ENCODE peak calls at places on chromosomes 3 and 15, in eight cellular contexts. H is stimulated activated CD8-positive, alpha-beta memory T cell treated with anti-CD3 and anti-CD28 coated beads, Interleukin-15, amount 100 ng/mL, for 1 hour; F is AG08396; N is GM12891; P is T-helper 2 cell; W is non-pigmented ciliary epithelial cell; E is HFF-Myc; C is naive thymus-derived CD8-positive, alpha-beta T cell. U is an unnamed sample.

GRCh38 chr3:111764645-111765091 is 94.4 kb upstream of the PHLDB2 start:
- DNase-seq in H (no peak), F (no peak), N (no peak), P (no peak), W (no peak), E (peak), C (no peak), U (no peak)

GRCh38 chr3:172104471-172105072 is 65.2 kb downstream of the FNDC3B start:
- DNase-seq in H (no peak), F (no peak), N (no peak), P (no peak), W (no peak), E (no peak), C (no peak), U (no peak)

GRCh38 chr15:43067717-43068461 is 37.9 kb downstream of the UBR1 start:
- DNase-seq in H (no peak), F (peak), N (no peak), P (no peak), W (no peak), E (no peak), C (no peak), U (no peak)

GRCh38 chr15:53716909-53717878 is 42.3 kb downstream of the WDR72 start:
- DNase-seq in H (no peak), F (no peak), N (no peak), P (no peak), W (no peak), E (no peak), C (no peak), U (no peak)

GRCh38 chr3:45915518-45916231 is 27.6 kb upstream of the CXCR6 start:
- DNase-seq in H (peak), F (peak), N (peak), P (peak), W (peak), E (peak), C (peak), U (no peak)

GRCh38 chr3:117168896-117169295 is 459.3 kb downstream of the TUSC7 start:
- DNase-seq in H (no peak), F (no peak), N (no peak), P (no peak), W (no peak), E (no peak), C (no peak), U (no peak)

GRCh38 chr15:79673416-79674123 is 223.2 kb downstream of the MTHFS start:
- DNase-seq in H (no peak), F (no peak), N (peak), P (no peak), W (peak), E (peak), C (no peak), U (no peak)

GRCh38 chr3:172592898-172593669 is 69.9 kb upstream of the TNFSF10 start:
- DNase-seq in H (no peak), F (no peak), N (no peak), P (no peak), W (no peak), E (no peak), C (no peak), U (no peak)

GRCh38 chr3:184334470-184335158 is 2.8 kb upstream of the FAM131A start:
- DNase-seq in H (no peak), F (peak), N (no peak), P (peak), W (no peak), E (no peak), C (no peak), U (no peak)

GRCh38 chr3:119239421-119239820 is 1.3 kb downstream of the B4GALT4 start:
- DNase-seq in H (no peak), F (no peak), N (no peak), P (no peak), W (no peak), E (no peak), C (no peak), U (no peak)

GRCh38 chr3:171606151-171606751 is 146.0 kb upstream of the TNIK start:
- DNase-seq in H (no peak), F (no peak), N (no peak), P (no peak), W (no peak), E (no peak), C (no peak), U (no peak)

GRCh38 chr15:71780349-71780976 is 29.9 kb upstream of the NR2E3 start:
- DNase-seq in H (no peak), F (peak), N (peak), P (peak), W (no peak), E (peak), C (no peak), U (no peak)

GRCh38 chr3:65953881-65954733 is 84.6 kb downstream of the MAGI1 start:
- DNase-seq in H (no peak), F (no peak), N (no peak), P (no peak), W (no peak), E (no peak), C (no peak), U (no peak)

GRCh38 chr3:54837964-54838363 is 89.9 kb downstream of the LRTM1 start:
- DNase-seq in H (no peak), F (peak), N (no peak), P (no peak), W (no peak), E (no peak), C (no peak), U (no peak)

GRCh38 chr3:155189478-155189877 is 104.0 kb downstream of the STRIT1 start:
- DNase-seq in H (no peak), F (no peak), N (no peak), P (no peak), W (no peak), E (no peak), C (no peak), U (no peak)

GRCh38 chr3:45225465-45226205 is 452 bp downstream of the TMEM158 start:
- DNase-seq in H (no peak), F (peak), N (peak), P (no peak), W (no peak), E (no peak), C (peak), U (no peak)

GRCh38 chr3:71510485-71510884 is 73.0 kb downstream of the FOXP1 start:
- DNase-seq in H (no peak), F (peak), N (no peak), P (no peak), W (peak), E (no peak), C (no peak), U (no peak)

GRCh38 chr15:98421419-98422085 is 226.8 kb upstream of the IGF1R start:
- DNase-seq in H (peak), F (peak), N (peak), P (no peak), W (no peak), E (no peak), C (peak), U (peak)

GRCh38 chr15:72968531-72968922 is 83.7 kb upstream of the NEO1 start:
- DNase-seq in H (no peak), F (no peak), N (no peak), P (no peak), W (no peak), E (no peak), C (no peak), U (no peak)

GRCh38 chr3:50150863-50151686 is 4.0 kb upstream of the SEMA3F start:
- DNase-seq in H (no peak), F (no peak), N (no peak), P (no peak), W (no peak), E (no peak), C (no peak), U (no peak)

GRCh38 chr3:77795013-77795412 is 755.1 kb downstream of the ROBO2 start:
- DNase-seq in H (no peak), F (no peak), N (no peak), P (no peak), W (no peak), E (no peak), C (no peak), U (no peak)

GRCh38 chr15:98003976-98004375 is 43.5 kb downstream of the ARRDC4 start:
- DNase-seq in H (no peak), F (no peak), N (no peak), P (no peak), W (no peak), E (no peak), C (no peak), U (no peak)

GRCh38 chr3:186697510-186697909 is 19.6 kb upstream of the KNG1 start:
- DNase-seq in H (no peak), F (no peak), N (no peak), P (no peak), W (no peak), E (no peak), C (no peak), U (no peak)

GRCh38 chr15:70526221-70526973 is 237.0 kb downstream of the UACA start:
- DNase-seq in H (no peak), F (no peak), N (no peak), P (no peak), W (peak), E (peak), C (no peak), U (no peak)

GRCh38 chr3:132642539-132642847 is 17.1 kb downstream of the ACAD11 start:
- DNase-seq in H (no peak), F (no peak), N (no peak), P (no peak), W (no peak), E (no peak), C (no peak), U (no peak)